ENCODE peak calls at places on chromosome 18, in five cellular contexts. C is astrocyte of the hippocampus; H is ELR; F is mesendoderm; L is naive thymus-derived CD4-positive, alpha-beta T cell. G is an unnamed sample.
A peak's percentile ranks its signal among the peaks of the same experiment; 100 is the strongest.

GRCh38 chr18:79512461-79513380 is 117.0 kb downstream of the NFATC1 start:
- DNase-seq in L (no peak), H (no peak), F (no peak), C (no peak), G (no peak)

GRCh38 chr18:8661754-8662573 is 43.4 kb upstream of the MTCL1 start:
- DNase-seq in L (no peak), F (peak; percentile 99), C (peak; percentile 88), H (no peak), G (peak; percentile 36)

GRCh38 chr18:9950289-9951016 is 36.6 kb downstream of the VAPA start:
- DNase-seq in C (peak; percentile 70), H (peak; percentile 18), L (no peak), F (no peak), G (no peak)

GRCh38 chr18:45173799-45174519 is 441.3 kb upstream of the SLC14A2 start:
- DNase-seq in F (no peak), C (no peak), H (no peak), L (no peak), G (no peak)

GRCh38 chr18:45137089-45137423 is 456.4 kb downstream of the SETBP1 start:
- DNase-seq in F (no peak), L (no peak), C (no peak), H (no peak), G (no peak)

GRCh38 chr18:55838322-55838721 is 250.3 kb upstream of the TCF4 start:
- DNase-seq in H (no peak), F (peak; percentile 57), C (no peak), L (no peak), G (no peak)

GRCh38 chr18:3453540-3454364 is 3.8 kb downstream of the TGIF1 start:
- DNase-seq in L (peak; percentile 29), F (peak; percentile 74), H (peak; percentile 92), C (peak; percentile 95), G (peak; percentile 96)

GRCh38 chr18:75582406-75582821 is 154.9 kb upstream of the SMIM21 start:
- DNase-seq in C (peak; percentile 69), H (no peak), F (no peak), L (no peak), G (no peak)

GRCh38 chr18:78731423-78732032 is 248.1 kb upstream of the SALL3 start:
- DNase-seq in F (no peak), H (no peak), L (no peak), C (no peak), G (no peak)

GRCh38 chr18:9404565-9405060 is 70.0 kb downstream of the TWSG1 start:
- DNase-seq in L (peak; percentile 3), F (no peak), C (no peak), H (no peak), G (no peak)

GRCh38 chr18:389658-390357 is 110.7 kb downstream of the COLEC12 start:
- DNase-seq in C (peak; percentile 77), F (peak; percentile 39), L (no peak), H (peak; percentile 18), G (no peak)

GRCh38 chr18:68438983-68439382 is 275.9 kb downstream of the TMX3 start:
- DNase-seq in F (peak; percentile 84), H (peak; percentile 77), C (peak; percentile 26), L (no peak), G (peak; percentile 57)

GRCh38 chr18:6401687-6402086 is 13.0 kb downstream of the L3MBTL4 start:
- DNase-seq in H (no peak), F (peak; percentile 39), L (no peak), C (peak; percentile 34), G (no peak)

GRCh38 chr18:23032030-23032582 is 99.0 kb downstream of the RBBP8 start:
- DNase-seq in L (no peak), F (peak; percentile 88), H (peak; percentile 88), C (peak; percentile 69), G (peak; percentile 76)

GRCh38 chr18:60082790-60083189 is 183.0 kb downstream of the PMAIP1 start:
- DNase-seq in F (peak; percentile 22), L (no peak), C (peak; percentile 58), H (no peak), G (no peak)

GRCh38 chr18:73842795-73843394 is 304.7 kb downstream of the FBXO15 start:
- DNase-seq in F (peak; percentile 53), H (peak; percentile 69), L (peak; percentile 37), C (peak; percentile 79), G (peak; percentile 14)

GRCh38 chr18:58896734-58897508 is 32.2 kb downstream of the ZNF532 start:
- DNase-seq in F (peak; percentile 39), H (no peak), L (no peak), C (no peak), G (no peak)

GRCh38 chr18:24656571-24656971 is 196.1 kb downstream of the HRH4 start:
- DNase-seq in C (peak; percentile 5), L (no peak), F (no peak), H (peak; percentile 27), G (peak; percentile 76)

GRCh38 chr18:59606193-59607175 is 90.7 kb downstream of the CCBE1 start:
- DNase-seq in C (peak; percentile 3), F (peak; percentile 59), H (peak; percentile 35), L (no peak), G (no peak)

GRCh38 chr18:46770708-46771107 is 13.9 kb upstream of the ST8SIA5 start:
- DNase-seq in L (no peak), H (no peak), F (peak; percentile 11), C (no peak), G (no peak)